ENCODE peak calls at places on chromosome 9, in nine cellular contexts. One of them, this sample, is unnamed.

GRCh38 chr9:131037336-131038255 is 28.6 kb downstream of the LAMC3 start:
- DNase-seq in HTR-8/SVneo: no peak
- DNase-seq in NCI-H2081: no peak
- DNase-seq in anterior cingulate cortex: no peak
- DNase-seq in NCI-H1436 treated with DMSO at 0.1 percent for 48 hours: no peak
- DNase-seq in astrocyte of the hippocampus: peak
- DNase-seq in GM10248: no peak
- DNase-seq in activated CD4-positive, CD25-positive, alpha-beta regulatory T cell: no peak
- DNase-seq in astrocyte: no peak
- DNase-seq in this sample: no peak

GRCh38 chr9:97748525-97748924 is 51.4 kb upstream of the XPA start:
- DNase-seq in astrocyte: no peak
- DNase-seq in activated CD4-positive, CD25-positive, alpha-beta regulatory T cell: no peak
- DNase-seq in NCI-H2081: no peak
- DNase-seq in GM10248: no peak
- DNase-seq in anterior cingulate cortex: no peak
- DNase-seq in HTR-8/SVneo: no peak
- DNase-seq in NCI-H1436 treated with DMSO at 0.1 percent for 48 hours: no peak
- DNase-seq in astrocyte of the hippocampus: no peak
- DNase-seq in this sample: no peak

GRCh38 chr9:38043931-38044623 is 24.9 kb downstream of the SHB start:
- DNase-seq in astrocyte: no peak
- DNase-seq in NCI-H1436 treated with DMSO at 0.1 percent for 48 hours: no peak
- DNase-seq in anterior cingulate cortex: peak
- DNase-seq in GM10248: no peak
- DNase-seq in NCI-H2081: peak
- DNase-seq in activated CD4-positive, CD25-positive, alpha-beta regulatory T cell: no peak
- DNase-seq in HTR-8/SVneo: no peak
- DNase-seq in astrocyte of the hippocampus: no peak
- DNase-seq in this sample: no peak

GRCh38 chr9:114591206-114591853 is 3.8 kb downstream of the ATP6V1G1 start:
- DNase-seq in HTR-8/SVneo: no peak
- DNase-seq in NCI-H1436 treated with DMSO at 0.1 percent for 48 hours: no peak
- DNase-seq in astrocyte: no peak
- DNase-seq in GM10248: no peak
- DNase-seq in NCI-H2081: no peak
- DNase-seq in astrocyte of the hippocampus: no peak
- DNase-seq in activated CD4-positive, CD25-positive, alpha-beta regulatory T cell: no peak
- DNase-seq in anterior cingulate cortex: no peak
- DNase-seq in this sample: no peak

GRCh38 chr9:94952553-94953373 is 226.3 kb downstream of the AOPEP start:
- DNase-seq in astrocyte of the hippocampus: peak
- DNase-seq in NCI-H1436 treated with DMSO at 0.1 percent for 48 hours: no peak
- DNase-seq in HTR-8/SVneo: no peak
- DNase-seq in anterior cingulate cortex: no peak
- DNase-seq in astrocyte: no peak
- DNase-seq in activated CD4-positive, CD25-positive, alpha-beta regulatory T cell: no peak
- DNase-seq in NCI-H2081: no peak
- DNase-seq in GM10248: peak
- DNase-seq in this sample: no peak

GRCh38 chr9:90142580-90142979 is 500.0 kb downstream of the DIRAS2 start:
- DNase-seq in HTR-8/SVneo: no peak
- DNase-seq in NCI-H1436 treated with DMSO at 0.1 percent for 48 hours: peak
- DNase-seq in anterior cingulate cortex: no peak
- DNase-seq in NCI-H2081: peak
- DNase-seq in GM10248: peak
- DNase-seq in astrocyte: peak
- DNase-seq in astrocyte of the hippocampus: peak
- DNase-seq in activated CD4-positive, CD25-positive, alpha-beta regulatory T cell: peak
- DNase-seq in this sample: peak

GRCh38 chr9:128835246-128836210 is 5.9 kb upstream of the SPOUT1 start:
- DNase-seq in NCI-H2081: no peak
- DNase-seq in HTR-8/SVneo: no peak
- DNase-seq in astrocyte: no peak
- DNase-seq in NCI-H1436 treated with DMSO at 0.1 percent for 48 hours: no peak
- DNase-seq in astrocyte of the hippocampus: no peak
- DNase-seq in activated CD4-positive, CD25-positive, alpha-beta regulatory T cell: no peak
- DNase-seq in anterior cingulate cortex: no peak
- DNase-seq in GM10248: no peak
- DNase-seq in this sample: no peak

GRCh38 chr9:126248680-126249079 is 77.9 kb upstream of the MVB12B start:
- DNase-seq in astrocyte: peak
- DNase-seq in anterior cingulate cortex: no peak
- DNase-seq in NCI-H1436 treated with DMSO at 0.1 percent for 48 hours: no peak
- DNase-seq in HTR-8/SVneo: no peak
- DNase-seq in GM10248: no peak
- DNase-seq in astrocyte of the hippocampus: peak
- DNase-seq in activated CD4-positive, CD25-positive, alpha-beta regulatory T cell: no peak
- DNase-seq in NCI-H2081: no peak
- DNase-seq in this sample: no peak

GRCh38 chr9:81183763-81184162 is 505.6 kb downstream of the TLE1 start:
- DNase-seq in astrocyte: peak
- DNase-seq in anterior cingulate cortex: no peak
- DNase-seq in NCI-H2081: no peak
- DNase-seq in GM10248: no peak
- DNase-seq in HTR-8/SVneo: peak
- DNase-seq in astrocyte of the hippocampus: peak
- DNase-seq in NCI-H1436 treated with DMSO at 0.1 percent for 48 hours: no peak
- DNase-seq in activated CD4-positive, CD25-positive, alpha-beta regulatory T cell: no peak
- DNase-seq in this sample: no peak

GRCh38 chr9:131418143-131419028 is 24.5 kb downstream of the PRRC2B start:
- DNase-seq in astrocyte of the hippocampus: peak
- DNase-seq in HTR-8/SVneo: no peak
- DNase-seq in activated CD4-positive, CD25-positive, alpha-beta regulatory T cell: no peak
- DNase-seq in GM10248: no peak
- DNase-seq in NCI-H1436 treated with DMSO at 0.1 percent for 48 hours: no peak
- DNase-seq in NCI-H2081: peak
- DNase-seq in astrocyte: no peak
- DNase-seq in anterior cingulate cortex: peak
- DNase-seq in this sample: no peak

GRCh38 chr9:6584881-6585597 is 60.5 kb downstream of the GLDC start:
- DNase-seq in NCI-H1436 treated with DMSO at 0.1 percent for 48 hours: no peak
- DNase-seq in astrocyte of the hippocampus: peak
- DNase-seq in HTR-8/SVneo: no peak
- DNase-seq in anterior cingulate cortex: no peak
- DNase-seq in astrocyte: peak
- DNase-seq in NCI-H2081: peak
- DNase-seq in activated CD4-positive, CD25-positive, alpha-beta regulatory T cell: no peak
- DNase-seq in GM10248: no peak
- DNase-seq in this sample: no peak

GRCh38 chr9:130354806-130355205 is 89.2 kb downstream of the HMCN2 start:
- DNase-seq in astrocyte of the hippocampus: no peak
- DNase-seq in anterior cingulate cortex: no peak
- DNase-seq in activated CD4-positive, CD25-positive, alpha-beta regulatory T cell: no peak
- DNase-seq in NCI-H1436 treated with DMSO at 0.1 percent for 48 hours: no peak
- DNase-seq in GM10248: no peak
- DNase-seq in HTR-8/SVneo: no peak
- DNase-seq in astrocyte: no peak
- DNase-seq in NCI-H2081: no peak
- DNase-seq in this sample: no peak

GRCh38 chr9:73152953-73153352 is 1.3 kb downstream of the ANXA1 start:
- DNase-seq in astrocyte of the hippocampus: no peak
- DNase-seq in NCI-H2081: no peak
- DNase-seq in activated CD4-positive, CD25-positive, alpha-beta regulatory T cell: no peak
- DNase-seq in NCI-H1436 treated with DMSO at 0.1 percent for 48 hours: no peak
- DNase-seq in HTR-8/SVneo: no peak
- DNase-seq in anterior cingulate cortex: no peak
- DNase-seq in GM10248: no peak
- DNase-seq in astrocyte: no peak
- DNase-seq in this sample: no peak

GRCh38 chr9:79362100-79363081 is 209.4 kb upstream of the TLE4 start:
- DNase-seq in anterior cingulate cortex: no peak
- DNase-seq in NCI-H1436 treated with DMSO at 0.1 percent for 48 hours: no peak
- DNase-seq in activated CD4-positive, CD25-positive, alpha-beta regulatory T cell: no peak
- DNase-seq in HTR-8/SVneo: no peak
- DNase-seq in astrocyte of the hippocampus: peak
- DNase-seq in astrocyte: peak
- DNase-seq in NCI-H2081: peak
- DNase-seq in GM10248: no peak
- DNase-seq in this sample: no peak

This sample was measured in sciatic nerve.